ENCODE peak calls at places on chromosomes 4 and X, in eight cellular contexts. M, H, W, D, A, P, R and I are unnamed samples.

GRCh38 chr4:10079951-10080873 is 36.4 kb downstream of the WDR1 start:
- DNase-seq in M (no peak), H (peak), W (peak), D (no peak), A (no peak), P (no peak), R (no peak), I (no peak)

GRCh38 chr4:18051281-18051680 is 29.7 kb upstream of the LCORL start:
- DNase-seq in M (no peak), H (no peak), W (no peak), D (no peak), A (no peak), P (no peak), R (no peak), I (no peak)

GRCh38 chr4:73415807-73416238 is 11.7 kb downstream of the ALB start:
- DNase-seq in M (no peak), H (no peak), W (no peak), D (no peak), A (no peak), P (peak), R (no peak), I (no peak)

GRCh38 chr4:185671041-185671440 is 135.7 kb upstream of the PDLIM3 start:
- DNase-seq in M (no peak), H (no peak), W (no peak), D (no peak), A (no peak), P (no peak), R (no peak), I (no peak)

GRCh38 chr4:94871644-94872305 is 114.0 kb downstream of the BMPR1B start:
- DNase-seq in M (no peak), H (no peak), W (no peak), D (no peak), A (no peak), P (no peak), R (no peak), I (no peak)

GRCh38 chrX:12685541-12685940 is 105.7 kb upstream of the PRPS2 start:
- DNase-seq in M (no peak), H (no peak), W (no peak), D (no peak), A (no peak), P (peak), R (no peak), I (no peak)

GRCh38 chrX:138775501-138775900 is 64.0 kb upstream of the FGF13 start:
- DNase-seq in M (peak), H (no peak), W (no peak), D (no peak), A (no peak), P (peak), R (no peak), I (no peak)

GRCh38 chr4:4506961-4507360 is 34.9 kb downstream of the STX18 start:
- DNase-seq in M (no peak), H (no peak), W (no peak), D (no peak), A (no peak), P (peak), R (no peak), I (no peak)

GRCh38 chr4:139656614-139657486 is 8.8 kb upstream of the MGST2 start:
- DNase-seq in M (peak), H (no peak), W (peak), D (peak), A (peak), P (peak), R (peak), I (peak)

GRCh38 chrX:110734894-110735541 is 60.6 kb downstream of the CHRDL1 start:
- DNase-seq in M (no peak), H (no peak), W (no peak), D (no peak), A (no peak), P (peak), R (no peak), I (no peak)

GRCh38 chrX:154325541-154325940 is 29.9 kb downstream of the TKTL1 start:
- DNase-seq in M (no peak), H (no peak), W (no peak), D (no peak), A (no peak), P (peak), R (no peak), I (no peak)

GRCh38 chr4:176638992-176639391 is 153.7 kb downstream of the VEGFC start:
- DNase-seq in M (no peak), H (no peak), W (no peak), D (no peak), A (no peak), P (no peak), R (no peak), I (no peak)

GRCh38 chrX:18698762-18699650 is 8.4 kb upstream of the PPEF1 start:
- DNase-seq in M (no peak), H (no peak), W (no peak), D (no peak), A (no peak), P (peak), R (no peak), I (no peak)

GRCh38 chr4:10006236-10006603 is 15.1 kb downstream of the SLC2A9 start:
- DNase-seq in M (no peak), H (no peak), W (no peak), D (no peak), A (no peak), P (peak), R (no peak), I (peak)

GRCh38 chrX:130343411-130343810 is 3.7 kb downstream of the SLC25A14 start:
- DNase-seq in M (no peak), H (no peak), W (no peak), D (no peak), A (no peak), P (peak), R (no peak), I (no peak)

GRCh38 chr4:7186081-7186480 is 6.3 kb upstream of the SORCS2 start:
- DNase-seq in M (no peak), H (no peak), W (no peak), D (no peak), A (no peak), P (no peak), R (no peak), I (no peak)

GRCh38 chr4:99087887-99088484 is 602 bp downstream of the ADH5 start:
- DNase-seq in M (peak), H (peak), W (peak), D (no peak), A (peak), P (peak), R (peak), I (peak)

GRCh38 chr4:175090116-175090515 is 172.0 kb downstream of the ADAM29 start:
- DNase-seq in M (no peak), H (no peak), W (no peak), D (no peak), A (no peak), P (no peak), R (no peak), I (no peak)

GRCh38 chr4:183499389-183499788 is 5.5 kb upstream of the ING2 start:
- DNase-seq in M (no peak), H (no peak), W (no peak), D (no peak), A (no peak), P (no peak), R (no peak), I (peak)

GRCh38 chr4:41069838-41070237 is 144.5 kb downstream of the APBB2 start:
- DNase-seq in M (no peak), H (no peak), W (no peak), D (no peak), A (no peak), P (no peak), R (no peak), I (no peak)

GRCh38 chr4:73221734-73222133 is 36.9 kb downstream of the ANKRD17 start:
- DNase-seq in M (no peak), H (no peak), W (no peak), D (no peak), A (no peak), P (no peak), R (no peak), I (no peak)

GRCh38 chrX:69565247-69565815 is 50.6 kb upstream of the EDA start:
- DNase-seq in M (no peak), H (no peak), W (no peak), D (no peak), A (no peak), P (no peak), R (no peak), I (no peak)

GRCh38 chrX:72126048-72126415 is 5.7 kb downstream of the RTL5 start:
- DNase-seq in M (no peak), H (no peak), W (no peak), D (no peak), A (no peak), P (peak), R (no peak), I (peak)

GRCh38 chr4:151276787-151277557 is at the start of gene PRSS48:
- DNase-seq in M (peak), H (peak), W (peak), D (peak), A (peak), P (peak), R (peak), I (peak)

GRCh38 chr4:37890501-37891220 is at the start of gene TBC1D1:
- DNase-seq in M (peak), H (peak), W (peak), D (peak), A (peak), P (no peak), R (peak), I (peak)

GRCh38 chr4:89334311-89334710 is 26.7 kb upstream of the GPRIN3 start:
- DNase-seq in M (no peak), H (no peak), W (no peak), D (peak), A (no peak), P (no peak), R (no peak), I (no peak)

GRCh38 chrX:55908685-55909212 is 191.2 kb downstream of the RRAGB start:
- DNase-seq in M (peak), H (peak), W (no peak), D (peak), A (peak), P (no peak), R (peak), I (peak)

GRCh38 chr4:79141530-79141929 is 184.3 kb downstream of the NAA11 start:
- DNase-seq in M (no peak), H (no peak), W (no peak), D (no peak), A (no peak), P (peak), R (no peak), I (no peak)

GRCh38 chrX:140918398-140919043 is 83.9 kb upstream of the SPANXB1 start:
- DNase-seq in M (peak), H (no peak), W (no peak), D (peak), A (peak), P (peak), R (peak), I (peak)

GRCh38 chr4:77802406-77802805 is 16.8 kb downstream of the CNOT6L start:
- DNase-seq in M (no peak), H (no peak), W (no peak), D (no peak), A (no peak), P (no peak), R (no peak), I (no peak)

GRCh38 chrX:25275159-25275558 is 259.4 kb upstream of the ARX start:
- DNase-seq in M (no peak), H (no peak), W (no peak), D (no peak), A (no peak), P (no peak), R (no peak), I (no peak)